ENCODE peak calls at places on chromosome 13, in eight cellular contexts. X, Q, R, D, B, G, Y and C are unnamed samples.
A peak's percentile ranks its signal among the peaks of the same experiment; 100 is the strongest.

GRCh38 chr13:51297556-51297955 is 41.9 kb upstream of the SERPINE3 start:
- DNase-seq in X (no peak), Q (no peak), R (no peak), D (no peak), B (no peak), G (no peak), Y (no peak), C (no peak)

GRCh38 chr13:45851171-45851889 is at the start of gene SIAH3:
- DNase-seq in X (no peak), Q (no peak), R (no peak), D (no peak), B (peak; percentile 9), G (no peak), Y (peak; percentile 52), C (peak; percentile 55)

GRCh38 chr13:75656590-75656989 is 20.5 kb downstream of the LMO7 start:
- DNase-seq in X (no peak), Q (no peak), R (no peak), D (no peak), B (no peak), G (no peak), Y (no peak), C (no peak)

GRCh38 chr13:26442541-26442940 is 114.9 kb upstream of the WASF3 start:
- DNase-seq in X (no peak), Q (no peak), R (no peak), D (no peak), B (no peak), G (no peak), Y (no peak), C (no peak)

GRCh38 chr13:110448230-110448629 is 113.3 kb downstream of the RAB20 start:
- DNase-seq in X (peak; percentile 7), Q (no peak), R (no peak), D (no peak), B (no peak), G (no peak), Y (no peak), C (no peak)

GRCh38 chr13:51957377-51958216 is 53.7 kb downstream of the ATP7B start:
- DNase-seq in X (no peak), Q (no peak), R (no peak), D (peak; percentile 32), B (no peak), G (no peak), Y (no peak), C (no peak)

GRCh38 chr13:67632590-67632989 is 402.5 kb upstream of the PCDH9 start:
- DNase-seq in X (no peak), Q (no peak), R (no peak), D (no peak), B (no peak), G (no peak), Y (no peak), C (no peak)

GRCh38 chr13:87426737-87427136 is 244.4 kb upstream of the SLITRK5 start:
- DNase-seq in X (no peak), Q (no peak), R (no peak), D (no peak), B (no peak), G (no peak), Y (no peak), C (no peak)

GRCh38 chr13:23323946-23324709 is 109.4 kb downstream of the SACS start:
- DNase-seq in X (no peak), Q (no peak), R (no peak), D (no peak), B (no peak), G (no peak), Y (no peak), C (no peak)

GRCh38 chr13:75021151-75021550 is 460.8 kb downstream of the TBC1D4 start:
- DNase-seq in X (no peak), Q (no peak), R (no peak), D (no peak), B (no peak), G (no peak), Y (no peak), C (no peak)

GRCh38 chr13:48585456-48585840 is 52.6 kb upstream of the RCBTB2 start:
- DNase-seq in X (no peak), Q (no peak), R (peak; percentile 58), D (no peak), B (no peak), G (no peak), Y (no peak), C (no peak)

GRCh38 chr13:73677041-73677589 is 457.1 kb downstream of the KLF12 start:
- DNase-seq in X (no peak), Q (peak; percentile 2), R (no peak), D (no peak), B (no peak), G (no peak), Y (no peak), C (no peak)

GRCh38 chr13:23731709-23732108 is 157.5 kb downstream of the MIPEP start:
- DNase-seq in X (no peak), Q (no peak), R (no peak), D (no peak), B (no peak), G (no peak), Y (no peak), C (no peak)

GRCh38 chr13:114068723-114069322 is 63.6 kb downstream of the RASA3 start:
- DNase-seq in X (peak; percentile 53), Q (no peak), R (no peak), D (no peak), B (peak; percentile 59), G (peak; percentile 82), Y (no peak), C (peak; percentile 72)
- H3K4me1 ChIP-seq in X (peaks cover 19% of the 10 kb centered on the region), Q (peaks cover 51% of the 10 kb centered on the region), R (peaks cover 51% of the 10 kb centered on the region), D (peaks cover 36% of the 10 kb centered on the region), B (peaks cover 54% of the 10 kb centered on the region), G (peaks cover 55% of the 10 kb centered on the region), Y (peaks cover 41% of the 10 kb centered on the region), C (peaks cover 46% of the 10 kb centered on the region)

GRCh38 chr13:49643003-49643651 is 14.8 kb downstream of the ARL11 start:
- DNase-seq in X (no peak), Q (no peak), R (no peak), D (no peak), B (no peak), G (no peak), Y (no peak), C (no peak)
- TF ChIP-seq EP300 in X (no peak), Q (no peak), R (no peak), D (no peak), B (no peak), G (no peak), Y (no peak), C (no peak)

GRCh38 chr13:95360052-95360451 is 58.8 kb upstream of the ABCC4 start:
- DNase-seq in X (no peak), Q (no peak), R (no peak), D (no peak), B (no peak), G (no peak), Y (no peak), C (no peak)
- H3K4me1 ChIP-seq in X (no peaks in the 10 kb centered on the region), Q (no peaks in the 10 kb centered on the region), R (peaks cover 9% of the 10 kb centered on the region), D (no peaks in the 10 kb centered on the region), B (no peaks in the 10 kb centered on the region), G (no peaks in the 10 kb centered on the region), Y (peaks cover 2% of the 10 kb centered on the region), C (peaks cover 1% of the 10 kb centered on the region)

DNA sequence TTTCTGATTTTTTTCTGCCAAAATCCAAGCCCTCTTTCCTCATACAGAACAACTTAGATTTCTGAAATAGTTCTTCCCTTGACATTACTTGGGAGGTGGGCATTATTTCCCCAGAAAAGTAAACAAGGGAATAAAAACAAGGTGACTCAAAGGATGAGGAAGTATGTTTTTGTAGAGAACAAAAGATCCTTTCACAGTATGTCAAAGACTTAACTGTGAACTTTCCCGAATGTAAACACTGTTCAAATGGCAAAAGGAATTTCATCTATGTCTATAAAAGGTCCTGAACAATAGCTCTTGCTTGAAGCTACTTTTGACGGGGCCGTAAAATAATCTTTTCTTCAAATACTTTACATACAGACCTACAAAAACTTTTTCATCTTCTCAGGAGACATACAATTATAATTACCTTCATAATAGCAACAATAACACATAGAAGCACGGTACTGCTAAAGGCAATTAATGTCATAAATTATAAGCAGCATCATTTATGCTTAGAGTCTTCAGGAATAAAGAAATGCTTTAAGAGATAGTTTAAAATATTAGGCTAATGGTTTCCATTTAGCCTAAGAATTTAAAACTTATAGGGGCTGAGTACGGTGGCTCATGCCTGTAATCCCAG is 191.1 kb downstream of the RGCC start:
- DNase-seq in X (no peak), Q (peak; percentile 20), R (no peak), D (no peak), B (no peak), G (no peak), Y (no peak), C (no peak)
- TF ChIP-seq EP300 in X (no peak), Q (peak; percentile 53), R (no peak), D (no peak), B (no peak), G (no peak), Y (no peak), C (peak; percentile 9)

DNA sequence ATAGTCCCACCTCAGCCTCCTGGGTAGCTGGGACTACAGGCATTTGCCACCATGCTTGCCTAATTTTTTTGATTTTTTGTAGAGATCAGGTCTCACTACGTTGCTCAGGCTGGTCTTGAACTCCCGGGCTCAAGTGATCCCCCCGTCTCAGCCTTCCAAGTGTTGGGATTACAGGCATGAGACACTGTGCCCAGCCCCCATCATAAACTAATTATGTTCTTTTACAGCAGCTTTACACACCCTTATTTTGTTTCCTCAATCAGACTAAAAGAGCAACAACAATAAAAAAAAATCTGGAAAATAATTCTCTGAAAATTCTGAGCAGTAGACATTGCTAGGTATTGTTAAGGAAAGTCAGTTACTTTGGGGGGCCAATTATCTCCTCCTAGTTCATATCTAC is 35.7 kb downstream of the STARD13 start:
- DNase-seq in X (no peak), Q (no peak), R (no peak), D (no peak), B (no peak), G (no peak), Y (no peak), C (no peak)
- H3K4me1 ChIP-seq in X (no peaks in the 10 kb centered on the region), Q (peaks cover 16% of the 10 kb centered on the region), R (peaks cover 5% of the 10 kb centered on the region), D (no peaks in the 10 kb centered on the region), B (peaks cover 41% of the 10 kb centered on the region), G (peaks cover 22% of the 10 kb centered on the region), Y (peaks cover 19% of the 10 kb centered on the region), C (peaks cover 27% of the 10 kb centered on the region)

GRCh38 chr13:31755803-31756212 is 16.5 kb downstream of the RXFP2 start:
- DNase-seq in X (no peak), Q (no peak), R (no peak), D (no peak), B (no peak), G (no peak), Y (no peak), C (peak; percentile 9)
- TF ChIP-seq EP300 in X (no peak), Q (no peak), R (no peak), D (no peak), B (no peak), G (no peak), Y (no peak), C (no peak)